ENCODE peak calls at places on chromosomes 6 and 20, in eight cellular contexts. H, E, T, I, S, N, D and W are unnamed samples.

GRCh38 chr6:77463881-77464867 is 883 bp upstream of the HTR1B start:
- DNase-seq in H (no peak), E (no peak), T (no peak), I (no peak), S (no peak), N (no peak), D (no peak), W (no peak)

GRCh38 chr6:77463308-77463880 is at the start of gene HTR1B:
- DNase-seq in H (no peak), E (no peak), T (no peak), I (no peak), S (no peak), N (peak), D (no peak), W (no peak)

GRCh38 chr20:4985658-4986057 is 15.7 kb downstream of the SLC23A2 start:
- DNase-seq in H (no peak), E (no peak), T (no peak), I (no peak), S (no peak), N (no peak), D (no peak), W (no peak)

GRCh38 chr6:116059713-116060571 is 749 bp downstream of the FRK start:
- DNase-seq in H (peak), E (no peak), T (peak), I (peak), S (no peak), N (peak), D (peak), W (no peak)

GRCh38 chr20:58604410-58604881 is 46.6 kb upstream of the STX16 start:
- DNase-seq in H (no peak), E (no peak), T (no peak), I (no peak), S (no peak), N (no peak), D (no peak), W (no peak)

GRCh38 chr6:16754864-16755263 is 6.4 kb downstream of the ATXN1 start:
- DNase-seq in H (no peak), E (no peak), T (no peak), I (no peak), S (no peak), N (no peak), D (peak), W (no peak)

GRCh38 chr20:37362821-37363220 is 16.9 kb downstream of the SRC start:
- DNase-seq in H (no peak), E (no peak), T (peak), I (no peak), S (no peak), N (no peak), D (no peak), W (no peak)

GRCh38 chr6:122651604-122652003 is 41.4 kb downstream of the PKIB start:
- DNase-seq in H (no peak), E (no peak), T (no peak), I (peak), S (no peak), N (no peak), D (peak), W (peak)

GRCh38 chr6:120871416-120872261 is 462.6 kb downstream of the TBC1D32 start:
- DNase-seq in H (no peak), E (no peak), T (no peak), I (no peak), S (no peak), N (no peak), D (no peak), W (no peak)

GRCh38 chr6:706161-706560 is 13.2 kb upstream of the EXOC2 start:
- DNase-seq in H (no peak), E (no peak), T (no peak), I (no peak), S (no peak), N (no peak), D (no peak), W (no peak)

GRCh38 chr6:11232968-11233626 is 629 bp upstream of the NEDD9 start:
- DNase-seq in H (no peak), E (no peak), T (peak), I (no peak), S (no peak), N (no peak), D (no peak), W (no peak)

GRCh38 chr6:15793288-15793687 is 130.5 kb upstream of the DTNBP1 start:
- DNase-seq in H (no peak), E (no peak), T (no peak), I (peak), S (no peak), N (peak), D (no peak), W (peak)

GRCh38 chr20:64167676-64168075 is 3.4 kb downstream of the MYT1 start:
- DNase-seq in H (no peak), E (no peak), T (no peak), I (no peak), S (no peak), N (no peak), D (no peak), W (no peak)

GRCh38 chr20:20273281-20273680 is 94.6 kb upstream of the INSM1 start:
- DNase-seq in H (no peak), E (no peak), T (no peak), I (no peak), S (no peak), N (no peak), D (no peak), W (no peak)

GRCh38 chr6:56072856-56073255 is 174.5 kb downstream of the COL21A1 start:
- DNase-seq in H (no peak), E (no peak), T (no peak), I (peak), S (no peak), N (peak), D (no peak), W (peak)

GRCh38 chr20:58634121-58634817 is 16.8 kb upstream of the STX16 start:
- DNase-seq in H (peak), E (no peak), T (no peak), I (peak), S (no peak), N (no peak), D (no peak), W (no peak)

GRCh38 chr20:40008177-40008576 is 680.9 kb downstream of the MAFB start:
- DNase-seq in H (no peak), E (no peak), T (no peak), I (peak), S (no peak), N (no peak), D (no peak), W (no peak)

GRCh38 chr6:106199998-106200397 is 113.9 kb downstream of the PRDM1 start:
- DNase-seq in H (no peak), E (no peak), T (no peak), I (peak), S (no peak), N (peak), D (no peak), W (peak)

GRCh38 chr6:114862809-114863208 is 520.0 kb upstream of the HS3ST5 start:
- DNase-seq in H (no peak), E (no peak), T (no peak), I (no peak), S (no peak), N (peak), D (no peak), W (no peak)

GRCh38 chr6:137486388-137486787 is 7.8 kb downstream of the OLIG3 start:
- DNase-seq in H (no peak), E (no peak), T (no peak), I (no peak), S (no peak), N (no peak), D (no peak), W (no peak)

GRCh38 chr20:63628246-63628975 is 1.5 kb upstream of the GMEB2 start:
- DNase-seq in H (peak), E (peak), T (peak), I (peak), S (no peak), N (peak), D (peak), W (peak)

GRCh38 chr6:39153766-39154397 is 38.9 kb upstream of the SAYSD1 start:
- DNase-seq in H (no peak), E (no peak), T (no peak), I (no peak), S (no peak), N (no peak), D (no peak), W (no peak)

GRCh38 chr20:18139832-18140231 is 2.2 kb downstream of the KAT14 start:
- DNase-seq in H (no peak), E (no peak), T (no peak), I (no peak), S (no peak), N (no peak), D (no peak), W (no peak)

GRCh38 chr6:42409582-42409981 is 42.1 kb downstream of the TRERF1 start:
- DNase-seq in H (no peak), E (no peak), T (no peak), I (no peak), S (no peak), N (no peak), D (no peak), W (no peak)

GRCh38 chr6:33841868-33842267 is 38.1 kb upstream of the MLN start:
- DNase-seq in H (no peak), E (no peak), T (no peak), I (no peak), S (no peak), N (no peak), D (no peak), W (no peak)

GRCh38 chr6:44268095-44268628 is 2.1 kb upstream of the TMEM151B start:
- DNase-seq in H (no peak), E (peak), T (peak), I (peak), S (no peak), N (peak), D (no peak), W (peak)

GRCh38 chr6:57423468-57423867 is 106.0 kb downstream of the PRIM2 start:
- DNase-seq in H (no peak), E (no peak), T (no peak), I (no peak), S (no peak), N (no peak), D (no peak), W (no peak)

GRCh38 chr6:51934098-51934497 is 153.3 kb downstream of the PKHD1 start:
- DNase-seq in H (no peak), E (no peak), T (no peak), I (no peak), S (no peak), N (no peak), D (no peak), W (no peak)

GRCh38 chr20:31260326-31260932 is 3.0 kb downstream of the DEFB115 start:
- DNase-seq in H (no peak), E (no peak), T (no peak), I (no peak), S (no peak), N (peak), D (no peak), W (no peak)

GRCh38 chr6:48098923-48099322 is 12.1 kb downstream of the PTCHD4 start:
- DNase-seq in H (no peak), E (no peak), T (no peak), I (no peak), S (no peak), N (peak), D (no peak), W (no peak)

GRCh38 chr6:48099713-48100675 is 11.0 kb downstream of the PTCHD4 start:
- DNase-seq in H (no peak), E (no peak), T (no peak), I (no peak), S (no peak), N (peak), D (no peak), W (no peak)

GRCh38 chr6:48101277-48101676 is 9.7 kb downstream of the PTCHD4 start:
- DNase-seq in H (no peak), E (no peak), T (no peak), I (peak), S (no peak), N (peak), D (no peak), W (no peak)
- H3K27ac ChIP-seq in H (no peak), E (no peak), T (no peak), I (no peak), S (no peak), N (peak), D (no peak), W (no peak)

GRCh38 chr6:112651239-112651638 is 304.1 kb downstream of the RFPL4B start:
- DNase-seq in H (no peak), E (no peak), T (no peak), I (no peak), S (no peak), N (no peak), D (no peak), W (no peak)
- H3K4me3 ChIP-seq in H (no peak), E (no peak), T (no peak), I (no peak), S (no peak), N (no peak), D (no peak), W (no peak)

GRCh38 chr6:150640556-150641206 is 41.0 kb downstream of the PLEKHG1 start:
- DNase-seq in H (no peak), E (no peak), T (no peak), I (no peak), S (no peak), N (no peak), D (no peak), W (no peak)
- TF ChIP-seq CTCF in H (no peak), E (no peak), T (no peak), I (no peak), S (no peak), N (no peak), D (no peak), W (no peak)

DNA sequence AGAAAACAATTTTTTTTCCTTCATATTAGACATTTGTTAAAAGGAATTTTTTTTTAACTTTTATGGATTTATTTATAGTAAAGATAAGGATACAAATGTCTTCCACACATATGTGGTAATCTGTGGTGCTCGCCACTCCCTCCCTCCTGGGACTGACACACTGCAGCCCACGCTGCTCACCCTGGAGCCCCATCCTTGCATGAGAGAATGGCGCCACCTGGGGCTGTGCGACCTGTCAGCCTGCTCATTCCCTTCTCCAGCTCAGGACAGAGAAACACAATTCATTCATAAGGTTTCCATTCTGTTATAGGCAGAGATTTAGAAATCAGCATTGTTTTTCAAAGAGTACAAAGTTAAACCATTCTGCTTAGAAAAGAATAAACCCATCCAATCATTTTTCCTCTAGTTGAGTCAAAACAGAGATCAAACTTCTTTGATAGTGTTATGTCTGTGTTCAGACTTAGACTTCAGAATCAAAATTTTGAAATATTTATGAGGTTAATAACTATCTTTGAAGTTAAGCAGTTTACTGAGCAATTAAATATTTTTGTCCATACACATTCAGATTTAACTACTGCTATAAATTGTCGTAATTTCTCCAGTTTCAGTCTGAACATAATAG is 42.8 kb upstream of the DYNLRB1 start:
- DNase-seq in H (peak), E (no peak), T (peak), I (peak), S (no peak), N (peak), D (no peak), W (peak)
- H3K27ac ChIP-seq in H (peak), E (no peak), T (no peak), I (no peak), S (no peak), N (no peak), D (no peak), W (no peak)

GRCh38 chr20:48839518-48839917 is 11.7 kb upstream of the PREX1 start:
- DNase-seq in H (no peak), E (no peak), T (peak), I (no peak), S (no peak), N (no peak), D (no peak), W (no peak)
- H3K4me3 ChIP-seq in H (no peak), E (no peak), T (no peak), I (no peak), S (no peak), N (no peak), D (no peak), W (no peak)

GRCh38 chr20:46264391-46265266 is 43.7 kb downstream of the CDH22 start:
- DNase-seq in H (no peak), E (no peak), T (no peak), I (no peak), S (no peak), N (no peak), D (no peak), W (no peak)
- TF ChIP-seq CTCF in H (no peak), E (no peak), T (no peak), I (no peak), S (no peak), N (no peak), D (no peak), W (no peak)

GRCh38 chr6:119326291-119327005 is 23.1 kb downstream of the MAN1A1 start:
- DNase-seq in H (no peak), E (no peak), T (no peak), I (no peak), S (no peak), N (no peak), D (no peak), W (no peak)
- H3K27ac ChIP-seq in H (no peak), E (no peak), T (no peak), I (no peak), S (no peak), N (no peak), D (no peak), W (no peak)

DNA sequence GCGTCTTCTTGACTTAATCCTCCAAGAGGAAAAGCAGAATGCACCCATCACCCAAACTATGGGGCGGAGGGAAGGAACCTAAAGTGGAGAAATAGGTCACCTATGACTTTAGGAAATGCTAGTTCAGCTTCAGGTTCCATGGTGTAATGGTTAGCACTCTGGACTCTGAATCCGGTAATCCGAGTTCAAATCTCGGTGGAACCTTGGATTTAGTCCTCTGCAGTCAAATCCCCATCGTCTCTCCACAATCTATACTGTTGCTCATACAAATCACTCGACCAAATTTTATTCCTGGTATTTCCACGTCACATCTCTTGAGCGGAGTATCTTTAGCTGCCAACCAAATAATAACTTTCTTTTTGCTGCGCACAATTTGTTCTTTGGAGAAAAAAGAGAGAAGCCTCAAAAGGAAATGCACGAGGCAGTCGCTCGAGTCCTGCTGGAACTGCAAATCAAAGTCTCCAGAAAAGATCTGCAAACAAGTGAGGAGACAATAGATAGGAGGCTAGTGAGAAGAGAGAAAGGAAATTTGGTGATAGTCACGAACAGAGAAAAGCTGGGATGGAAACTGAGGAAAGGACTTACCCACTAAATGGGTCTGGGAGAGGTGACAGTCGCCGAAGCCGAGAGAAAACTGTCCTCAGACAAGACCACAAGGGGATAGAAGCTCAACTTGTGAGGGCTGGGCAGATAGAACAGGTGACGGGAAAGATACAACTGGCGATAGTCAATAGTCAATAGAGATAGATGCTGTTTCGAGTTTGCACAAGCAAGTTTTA is 16.6 kb downstream of the POM121L2 start:
- DNase-seq in H (no peak), E (no peak), T (no peak), I (peak), S (no peak), N (peak), D (peak), W (peak)
- H3K4me3 ChIP-seq in H (no peak), E (no peak), T (no peak), I (peak), S (no peak), N (peak), D (peak), W (peak)

GRCh38 chr6:153062516-153062915 is 60.0 kb upstream of the MTRF1L start:
- DNase-seq in H (no peak), E (no peak), T (no peak), I (no peak), S (no peak), N (peak), D (no peak), W (no peak)
- TF ChIP-seq CTCF in H (no peak), E (no peak), T (no peak), I (no peak), S (no peak), N (no peak), D (no peak), W (no peak)